ENCODE peak calls at places on chromosomes 7 and 10, in eight cellular contexts. U is NCI-H345, X is GF-D8, M is fibroblast of mammary gland, V is DMS 273 treated with DMSO at 0.1 percent for 48 hours, F is brain microvascular endothelial cell, A is head of caudate nucleus, S is NCI-H774. C is an unnamed sample.

GRCh38 chr10:61835069-61835908 is 66.2 kb upstream of the ARID5B start:
- DNase-seq in V (peak; percentile 18), X (no peak), M (peak; percentile 87), U (peak; percentile 1), S (peak; percentile 22), A (no peak), F (peak; percentile 61), C (no peak)

GRCh38 chr7:47884675-47885074 is 63.6 kb downstream of the PKD1L1 start:
- DNase-seq in F (no peak), V (no peak), X (no peak), M (no peak), U (no peak), A (no peak), S (no peak), C (no peak)

GRCh38 chr10:92799591-92799990 is 48.7 kb upstream of the EXOC6 start:
- DNase-seq in A (no peak), U (no peak), V (no peak), X (no peak), M (no peak), S (peak; percentile 57), F (no peak), C (no peak)

GRCh38 chr10:47239211-47239610 is 60.8 kb upstream of the GDF10 start:
- DNase-seq in M (no peak), V (no peak), A (peak; percentile 12), S (no peak), X (no peak), U (no peak), F (no peak), C (no peak)

GRCh38 chr7:159154243-159154642 is 9.6 kb upstream of the VIPR2 start:
- DNase-seq in M (no peak), X (no peak), F (no peak), S (no peak), A (no peak), V (no peak), U (no peak), C (no peak)

GRCh38 chr10:9028211-9028610 is 973.7 kb downstream of the GATA3 start:
- DNase-seq in V (no peak), F (no peak), M (peak; percentile 24), X (no peak), S (no peak), A (no peak), U (no peak), C (no peak)

GRCh38 chr10:48330269-48330668 is 23.8 kb downstream of the MAPK8 start:
- DNase-seq in U (no peak), F (no peak), S (no peak), A (no peak), V (no peak), M (peak; percentile 28), X (no peak), C (no peak)

GRCh38 chr7:157339777-157340677 is 3.2 kb downstream of the DNAJB6 start:
- DNase-seq in A (peak; percentile 79), S (no peak), V (peak; percentile 48), F (peak; percentile 72), U (peak; percentile 57), M (peak; percentile 78), X (peak; percentile 52), C (peak; percentile 77)

GRCh38 chr7:28433604-28434254 is 21.4 kb downstream of the CREB5 start:
- DNase-seq in S (no peak), F (peak; percentile 92), V (no peak), A (no peak), M (peak; percentile 34), U (peak; percentile 6), X (peak; percentile 58), C (no peak)

GRCh38 chr10:29736325-29737208 is 101.8 kb upstream of the SVIL start:
- DNase-seq in U (peak; percentile 68), F (peak; percentile 27), S (peak; percentile 48), M (no peak), V (no peak), X (no peak), A (peak; percentile 35), C (peak; percentile 65)

GRCh38 chr10:77571490-77571889 is 66.1 kb downstream of the KCNMA1 start:
- DNase-seq in S (no peak), X (no peak), V (peak; percentile 20), M (no peak), A (no peak), U (peak; percentile 88), F (no peak), C (no peak)

GRCh38 chr10:80292607-80293239 is 3.3 kb upstream of the MAT1A start:
- DNase-seq in F (no peak), U (no peak), X (no peak), S (no peak), M (no peak), V (no peak), A (no peak), C (no peak)

GRCh38 chr10:650691-651615 is 38.5 kb downstream of the DIP2C start:
- DNase-seq in U (no peak), V (no peak), X (no peak), S (no peak), M (no peak), A (no peak), F (no peak), C (no peak)

C was measured in right atrium auricular region.